ENCODE peak calls at places on chromosome 5, in ten cellular contexts. One of them, this sample, is unnamed.
A peak's percentile ranks its signal among the peaks of the same experiment; 100 is the strongest.

GRCh38 chr5:84729326-84729725 is 344.6 kb upstream of the EDIL3 start:
- DNase-seq in coronary artery: no peak
- DNase-seq in GM12865: no peak
- DNase-seq in astrocyte of the spinal cord: peak; percentile 76
- DNase-seq in GM23338: no peak
- DNase-seq in brain microvascular endothelial cell: no peak
- DNase-seq in ovary: no peak
- DNase-seq in lower lobe of right lung: no peak
- DNase-seq in kidney: no peak
- DNase-seq in body of pancreas: no peak
- DNase-seq in this sample: no peak

GRCh38 chr5:168528521-168529360 is at the start of gene FBLL1:
- DNase-seq in astrocyte of the spinal cord: peak; percentile 33
- DNase-seq in GM23338: peak; percentile 93
- DNase-seq in coronary artery: no peak
- DNase-seq in brain microvascular endothelial cell: peak; percentile 6
- DNase-seq in kidney: no peak
- DNase-seq in lower lobe of right lung: no peak
- DNase-seq in body of pancreas: peak; percentile 5
- DNase-seq in ovary: peak; percentile 42
- DNase-seq in GM12865: no peak
- DNase-seq in this sample: no peak

GRCh38 chr5:121006206-121006605 is 542.1 kb downstream of the PRR16 start:
- DNase-seq in coronary artery: no peak
- DNase-seq in GM23338: no peak
- DNase-seq in brain microvascular endothelial cell: no peak
- DNase-seq in lower lobe of right lung: no peak
- DNase-seq in body of pancreas: no peak
- DNase-seq in ovary: no peak
- DNase-seq in kidney: no peak
- DNase-seq in astrocyte of the spinal cord: no peak
- DNase-seq in GM12865: no peak
- DNase-seq in this sample: no peak

GRCh38 chr5:7910738-7911428 is 41.9 kb downstream of the MTRR start:
- DNase-seq in lower lobe of right lung: no peak
- DNase-seq in ovary: no peak
- DNase-seq in coronary artery: no peak
- DNase-seq in GM12865: no peak
- DNase-seq in brain microvascular endothelial cell: no peak
- DNase-seq in kidney: no peak
- DNase-seq in body of pancreas: no peak
- DNase-seq in GM23338: no peak
- DNase-seq in astrocyte of the spinal cord: no peak
- DNase-seq in this sample: no peak

GRCh38 chr5:83472508-83473343 is 1.2 kb downstream of the VCAN start:
- DNase-seq in GM12865: peak; percentile 50
- DNase-seq in GM23338: peak; percentile 74
- DNase-seq in body of pancreas: peak; percentile 29
- DNase-seq in ovary: no peak
- DNase-seq in brain microvascular endothelial cell: no peak
- DNase-seq in coronary artery: peak; percentile 89
- DNase-seq in astrocyte of the spinal cord: peak; percentile 22
- DNase-seq in kidney: peak; percentile 87
- DNase-seq in lower lobe of right lung: peak; percentile 61
- DNase-seq in this sample: no peak

GRCh38 chr5:172052454-172053236 is 46.2 kb upstream of the FBXW11 start:
- DNase-seq in lower lobe of right lung: no peak
- DNase-seq in brain microvascular endothelial cell: peak; percentile 84
- DNase-seq in astrocyte of the spinal cord: peak; percentile 82
- DNase-seq in body of pancreas: peak; percentile 51
- DNase-seq in GM23338: no peak
- DNase-seq in kidney: peak; percentile 76
- DNase-seq in coronary artery: no peak
- DNase-seq in ovary: no peak
- DNase-seq in GM12865: no peak
- DNase-seq in this sample: no peak

GRCh38 chr5:111512026-111512405 is 319 bp downstream of the STARD4 start:
- DNase-seq in brain microvascular endothelial cell: peak; percentile 23
- DNase-seq in coronary artery: no peak
- DNase-seq in astrocyte of the spinal cord: peak; percentile 61
- DNase-seq in GM23338: peak; percentile 79
- DNase-seq in ovary: peak; percentile 50
- DNase-seq in kidney: no peak
- DNase-seq in lower lobe of right lung: no peak
- DNase-seq in GM12865: no peak
- DNase-seq in body of pancreas: no peak
- DNase-seq in this sample: no peak

GRCh38 chr5:175321927-175322532 is 122.0 kb downstream of the DRD1 start:
- DNase-seq in brain microvascular endothelial cell: peak; percentile 2
- DNase-seq in GM12865: peak; percentile 52
- DNase-seq in GM23338: peak; percentile 95
- DNase-seq in astrocyte of the spinal cord: peak; percentile 22
- DNase-seq in body of pancreas: peak; percentile 5
- DNase-seq in coronary artery: no peak
- DNase-seq in kidney: no peak
- DNase-seq in lower lobe of right lung: no peak
- DNase-seq in ovary: no peak
- DNase-seq in this sample: no peak

GRCh38 chr5:173468821-173469251 is 140.6 kb upstream of the STC2 start:
- DNase-seq in body of pancreas: no peak
- DNase-seq in brain microvascular endothelial cell: no peak
- DNase-seq in GM12865: no peak
- DNase-seq in ovary: no peak
- DNase-seq in kidney: no peak
- DNase-seq in GM23338: no peak
- DNase-seq in coronary artery: no peak
- DNase-seq in astrocyte of the spinal cord: no peak
- DNase-seq in lower lobe of right lung: no peak
- DNase-seq in this sample: no peak

GRCh38 chr5:138180183-138180782 is 1.4 kb downstream of the KIF20A start:
- DNase-seq in ovary: no peak
- DNase-seq in lower lobe of right lung: no peak
- DNase-seq in body of pancreas: no peak
- DNase-seq in brain microvascular endothelial cell: peak; percentile 54
- DNase-seq in GM23338: peak; percentile 52
- DNase-seq in coronary artery: no peak
- DNase-seq in GM12865: peak; percentile 76
- DNase-seq in kidney: no peak
- DNase-seq in astrocyte of the spinal cord: peak; percentile 64
- DNase-seq in this sample: no peak

GRCh38 chr5:94793113-94793815 is 174.8 kb downstream of the SLF1 start:
- DNase-seq in coronary artery: no peak
- DNase-seq in kidney: no peak
- DNase-seq in lower lobe of right lung: no peak
- DNase-seq in astrocyte of the spinal cord: peak; percentile 92
- DNase-seq in brain microvascular endothelial cell: peak; percentile 80
- DNase-seq in body of pancreas: no peak
- DNase-seq in GM12865: peak; percentile 90
- DNase-seq in GM23338: no peak
- DNase-seq in ovary: no peak
- DNase-seq in this sample: no peak

GRCh38 chr5:19795218-19795617 is 192.8 kb downstream of the CDH18 start:
- DNase-seq in body of pancreas: no peak
- DNase-seq in astrocyte of the spinal cord: peak; percentile 46
- DNase-seq in GM12865: no peak
- DNase-seq in lower lobe of right lung: no peak
- DNase-seq in GM23338: peak; percentile 66
- DNase-seq in kidney: no peak
- DNase-seq in coronary artery: no peak
- DNase-seq in brain microvascular endothelial cell: no peak
- DNase-seq in ovary: no peak
- DNase-seq in this sample: no peak
- TF ChIP-seq CTCF in body of pancreas: no peak
- TF ChIP-seq CTCF in astrocyte of the spinal cord: peak; percentile 46
- TF ChIP-seq CTCF in GM12865: no peak
- TF ChIP-seq CTCF in lower lobe of right lung: no peak
- TF ChIP-seq CTCF in GM23338: peak; percentile 51
- TF ChIP-seq CTCF in kidney: no peak
- TF ChIP-seq CTCF in coronary artery: no peak
- TF ChIP-seq CTCF in brain microvascular endothelial cell: peak; percentile 51
- TF ChIP-seq CTCF in ovary: no peak
- TF ChIP-seq CTCF in this sample: no peak

DNA sequence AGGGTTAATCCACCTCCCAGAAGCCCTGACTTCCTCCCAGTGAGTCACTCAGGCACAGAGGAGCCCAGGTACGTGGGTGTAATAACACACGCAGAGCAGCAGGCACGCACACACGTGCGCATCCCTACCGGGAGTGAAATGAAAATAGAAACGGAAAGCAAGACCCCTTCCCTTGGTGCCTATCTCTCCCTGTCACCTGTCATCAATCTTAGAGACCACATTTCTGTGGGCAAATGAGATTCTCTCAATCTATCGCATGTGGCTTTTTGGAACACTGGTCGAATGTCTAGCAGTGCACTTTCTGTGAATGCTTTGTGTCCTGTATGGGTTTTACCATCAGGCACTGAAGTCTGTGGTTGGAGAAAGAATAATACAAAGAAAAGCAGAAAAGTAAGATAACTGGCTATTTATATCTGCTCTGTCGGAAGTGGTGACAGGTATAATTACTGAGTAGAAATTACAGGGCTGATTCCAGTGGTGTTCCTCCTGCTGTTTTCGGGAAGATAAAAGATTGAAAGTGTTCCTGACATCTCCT is 137.7 kb upstream of the GRIA1 start:
- DNase-seq in kidney: no peak
- DNase-seq in GM23338: no peak
- DNase-seq in lower lobe of right lung: no peak
- DNase-seq in GM12865: peak; percentile 51
- DNase-seq in astrocyte of the spinal cord: no peak
- DNase-seq in body of pancreas: no peak
- DNase-seq in ovary: no peak
- DNase-seq in coronary artery: no peak
- DNase-seq in brain microvascular endothelial cell: no peak
- DNase-seq in this sample: no peak
- H3K4me3 ChIP-seq in kidney: no peak overlapping the region
- H3K4me3 ChIP-seq in GM23338: no peak overlapping the region
- H3K4me3 ChIP-seq in lower lobe of right lung: no peak overlapping the region
- H3K4me3 ChIP-seq in GM12865: peak overlapping the region; percentile 4
- H3K4me3 ChIP-seq in astrocyte of the spinal cord: no peak overlapping the region
- H3K4me3 ChIP-seq in body of pancreas: no peak overlapping the region
- H3K4me3 ChIP-seq in ovary: no peak overlapping the region
- H3K4me3 ChIP-seq in coronary artery: peak overlapping the region; percentile 51
- H3K4me3 ChIP-seq in brain microvascular endothelial cell: no peak overlapping the region
- H3K4me3 ChIP-seq in this sample: no peak overlapping the region

GRCh38 chr5:37552770-37553719 is 173.9 kb downstream of the WDR70 start:
- DNase-seq in lower lobe of right lung: no peak
- DNase-seq in kidney: no peak
- DNase-seq in GM23338: peak; percentile 13
- DNase-seq in brain microvascular endothelial cell: peak; percentile 92
- DNase-seq in GM12865: no peak
- DNase-seq in ovary: no peak
- DNase-seq in coronary artery: no peak
- DNase-seq in body of pancreas: no peak
- DNase-seq in astrocyte of the spinal cord: peak; percentile 86
- DNase-seq in this sample: no peak

GRCh38 chr5:37557734-37558293 is 178.7 kb downstream of the WDR70 start:
- DNase-seq in ovary: no peak
- DNase-seq in body of pancreas: no peak
- DNase-seq in kidney: no peak
- DNase-seq in lower lobe of right lung: no peak
- DNase-seq in GM23338: no peak
- DNase-seq in astrocyte of the spinal cord: no peak
- DNase-seq in coronary artery: no peak
- DNase-seq in brain microvascular endothelial cell: no peak
- DNase-seq in GM12865: no peak
- DNase-seq in this sample: no peak

GRCh38 chr5:37554403-37554739 is 175.3 kb downstream of the WDR70 start:
- DNase-seq in coronary artery: no peak
- DNase-seq in lower lobe of right lung: no peak
- DNase-seq in brain microvascular endothelial cell: no peak
- DNase-seq in GM12865: no peak
- DNase-seq in body of pancreas: no peak
- DNase-seq in GM23338: no peak
- DNase-seq in astrocyte of the spinal cord: no peak
- DNase-seq in ovary: no peak
- DNase-seq in kidney: no peak
- DNase-seq in this sample: no peak

GRCh38 chr5:37553720-37554402 is 174.7 kb downstream of the WDR70 start:
- DNase-seq in GM12865: no peak
- DNase-seq in lower lobe of right lung: no peak
- DNase-seq in coronary artery: no peak
- DNase-seq in GM23338: no peak
- DNase-seq in kidney: no peak
- DNase-seq in ovary: no peak
- DNase-seq in body of pancreas: no peak
- DNase-seq in brain microvascular endothelial cell: peak; percentile 68
- DNase-seq in astrocyte of the spinal cord: peak; percentile 81
- DNase-seq in this sample: no peak

DNA sequence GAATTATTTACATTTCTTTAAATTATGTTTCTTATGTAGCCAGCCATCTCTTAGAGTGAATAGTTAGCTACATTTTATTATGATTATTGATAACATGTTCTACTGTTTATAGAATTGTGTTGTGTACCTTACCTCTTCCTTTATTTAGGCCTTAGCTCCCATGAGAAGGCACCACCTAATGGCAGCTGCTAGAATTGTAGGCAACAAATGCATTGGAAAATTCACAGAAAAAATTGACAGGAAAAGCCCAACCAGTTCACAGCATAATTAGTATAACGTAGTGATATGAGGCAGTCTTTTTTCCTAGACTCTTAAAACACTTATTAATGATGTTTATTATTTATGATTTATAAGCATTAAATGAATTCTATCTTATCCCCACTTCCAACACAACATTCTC is 175.8 kb downstream of the WDR70 start:
- DNase-seq in astrocyte of the spinal cord: peak; percentile 8
- DNase-seq in brain microvascular endothelial cell: no peak
- DNase-seq in kidney: no peak
- DNase-seq in ovary: no peak
- DNase-seq in GM23338: peak; percentile 71
- DNase-seq in body of pancreas: no peak
- DNase-seq in GM12865: peak; percentile 9
- DNase-seq in lower lobe of right lung: no peak
- DNase-seq in coronary artery: no peak
- DNase-seq in this sample: no peak
- TF ChIP-seq CTCF in astrocyte of the spinal cord: peak; percentile 38
- TF ChIP-seq CTCF in brain microvascular endothelial cell: peak; percentile 54
- TF ChIP-seq CTCF in kidney: peak; percentile 36
- TF ChIP-seq CTCF in ovary: no peak
- TF ChIP-seq CTCF in GM23338: peak; percentile 76
- TF ChIP-seq CTCF in body of pancreas: no peak
- TF ChIP-seq CTCF in GM12865: peak; percentile 18
- TF ChIP-seq CTCF in lower lobe of right lung: peak; percentile 32
- TF ChIP-seq CTCF in coronary artery: no peak
- TF ChIP-seq CTCF in this sample: peak; percentile 42

DNA sequence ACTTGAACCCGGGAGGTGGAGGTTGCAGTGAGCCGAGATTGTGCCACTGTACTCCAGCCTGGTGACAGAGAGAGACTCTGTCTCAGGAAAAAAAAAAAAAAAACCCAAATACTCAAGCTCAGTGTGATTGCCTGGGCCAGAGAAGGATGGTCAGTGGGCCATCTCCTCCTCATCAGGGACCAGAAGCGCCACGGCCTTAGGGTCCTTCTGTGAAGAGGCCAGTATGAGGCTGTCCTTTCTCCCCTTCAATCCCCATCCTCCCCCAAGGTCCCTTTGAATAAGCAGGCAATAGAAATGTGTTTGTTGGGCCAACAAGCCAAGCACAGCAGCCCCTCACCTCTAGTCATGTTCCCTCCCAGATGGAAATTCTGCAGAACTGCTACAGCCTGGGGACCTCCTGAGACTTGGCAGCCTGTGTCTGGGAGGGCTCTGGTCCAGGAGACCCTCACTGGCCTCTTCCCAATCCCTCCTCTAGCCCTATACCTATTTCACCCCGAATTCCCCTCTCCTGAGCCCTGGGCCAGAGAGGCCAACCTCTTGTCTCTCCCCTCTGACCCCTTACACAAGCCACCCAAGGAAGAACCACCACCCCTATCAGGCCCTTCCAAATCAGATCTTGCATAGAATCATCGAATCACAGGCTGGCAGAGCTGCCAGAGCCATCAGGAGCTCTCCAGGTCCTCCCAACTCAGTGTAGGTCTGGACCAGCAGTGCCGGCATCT is 1.0 kb downstream of the CSF1R start:
- DNase-seq in lower lobe of right lung: no peak
- DNase-seq in GM12865: no peak
- DNase-seq in body of pancreas: no peak
- DNase-seq in ovary: no peak
- DNase-seq in brain microvascular endothelial cell: no peak
- DNase-seq in coronary artery: peak; percentile 54
- DNase-seq in GM23338: no peak
- DNase-seq in kidney: no peak
- DNase-seq in astrocyte of the spinal cord: no peak
- DNase-seq in this sample: no peak
- H3K4me3 ChIP-seq in lower lobe of right lung: peak overlapping the region; percentile 50
- H3K4me3 ChIP-seq in GM12865: no peak overlapping the region
- H3K4me3 ChIP-seq in body of pancreas: no peak overlapping the region
- H3K4me3 ChIP-seq in ovary: no peak overlapping the region
- H3K4me3 ChIP-seq in brain microvascular endothelial cell: no peak overlapping the region
- H3K4me3 ChIP-seq in coronary artery: peak overlapping the region; percentile 57
- H3K4me3 ChIP-seq in GM23338: no peak overlapping the region
- H3K4me3 ChIP-seq in kidney: no peak overlapping the region
- H3K4me3 ChIP-seq in astrocyte of the spinal cord: no peak overlapping the region
- H3K4me3 ChIP-seq in this sample: peak overlapping the region; percentile 23